ENCODE peak calls at places on chromosomes 5 and 9, in ten cellular contexts. One of them, this sample, is unnamed.

GRCh38 chr5:77993799-77994318 is 217.7 kb upstream of the TBCA start:
- DNase-seq in HCT116: no peak
- DNase-seq in heart right ventricle: no peak
- DNase-seq in left ventricle myocardium inferior: no peak
- DNase-seq in mammary epithelial cell: no peak
- DNase-seq in cardiac muscle cell: no peak
- DNase-seq in neuronal stem cell: no peak
- DNase-seq in GM23338: peak; percentile 31
- DNase-seq in breast epithelium: no peak
- DNase-seq in PC-3: no peak
- DNase-seq in this sample: peak; percentile 73

GRCh38 chr5:124330595-124330994 is 415.8 kb downstream of the ZNF608 start:
- DNase-seq in HCT116: no peak
- DNase-seq in heart right ventricle: no peak
- DNase-seq in left ventricle myocardium inferior: no peak
- DNase-seq in mammary epithelial cell: peak; percentile 42
- DNase-seq in cardiac muscle cell: no peak
- DNase-seq in neuronal stem cell: no peak
- DNase-seq in GM23338: no peak
- DNase-seq in breast epithelium: no peak
- DNase-seq in PC-3: peak; percentile 58
- DNase-seq in this sample: no peak

GRCh38 chr9:107249131-107249533 is 33.9 kb upstream of the RAD23B start:
- DNase-seq in HCT116: no peak
- DNase-seq in heart right ventricle: no peak
- DNase-seq in left ventricle myocardium inferior: no peak
- DNase-seq in mammary epithelial cell: peak; percentile 68
- DNase-seq in cardiac muscle cell: no peak
- DNase-seq in neuronal stem cell: no peak
- DNase-seq in GM23338: peak; percentile 61
- DNase-seq in breast epithelium: no peak
- DNase-seq in PC-3: peak; percentile 69
- DNase-seq in this sample: no peak

GRCh38 chr5:132473019-132473531 is 17.5 kb downstream of the IRF1 start:
- DNase-seq in HCT116: no peak
- DNase-seq in heart right ventricle: no peak
- DNase-seq in left ventricle myocardium inferior: peak; percentile 14
- DNase-seq in mammary epithelial cell: no peak
- DNase-seq in cardiac muscle cell: no peak
- DNase-seq in neuronal stem cell: no peak
- DNase-seq in GM23338: no peak
- DNase-seq in breast epithelium: no peak
- DNase-seq in PC-3: no peak
- DNase-seq in this sample: no peak

GRCh38 chr5:42666821-42667325 is 89.7 kb upstream of the CCDC152 start:
- DNase-seq in HCT116: no peak
- DNase-seq in heart right ventricle: no peak
- DNase-seq in left ventricle myocardium inferior: no peak
- DNase-seq in mammary epithelial cell: no peak
- DNase-seq in cardiac muscle cell: no peak
- DNase-seq in neuronal stem cell: no peak
- DNase-seq in GM23338: no peak
- DNase-seq in breast epithelium: no peak
- DNase-seq in PC-3: no peak
- DNase-seq in this sample: no peak

GRCh38 chr5:135952683-135953082 is 2.1 kb downstream of the LECT2 start:
- DNase-seq in HCT116: no peak
- DNase-seq in heart right ventricle: no peak
- DNase-seq in left ventricle myocardium inferior: no peak
- DNase-seq in mammary epithelial cell: no peak
- DNase-seq in cardiac muscle cell: no peak
- DNase-seq in neuronal stem cell: no peak
- DNase-seq in GM23338: no peak
- DNase-seq in breast epithelium: no peak
- DNase-seq in PC-3: no peak
- DNase-seq in this sample: no peak

GRCh38 chr5:59770953-59771352 is 122.6 kb downstream of the PDE4D start:
- DNase-seq in HCT116: no peak
- DNase-seq in heart right ventricle: no peak
- DNase-seq in left ventricle myocardium inferior: no peak
- DNase-seq in mammary epithelial cell: no peak
- DNase-seq in cardiac muscle cell: no peak
- DNase-seq in neuronal stem cell: no peak
- DNase-seq in GM23338: no peak
- DNase-seq in breast epithelium: no peak
- DNase-seq in PC-3: no peak
- DNase-seq in this sample: no peak

GRCh38 chr9:116288658-116289057 is 135.1 kb downstream of the PAPPA start:
- DNase-seq in HCT116: no peak
- DNase-seq in heart right ventricle: no peak
- DNase-seq in left ventricle myocardium inferior: no peak
- DNase-seq in mammary epithelial cell: peak; percentile 96
- DNase-seq in cardiac muscle cell: no peak
- DNase-seq in neuronal stem cell: no peak
- DNase-seq in GM23338: no peak
- DNase-seq in breast epithelium: no peak
- DNase-seq in PC-3: peak; percentile 87
- DNase-seq in this sample: no peak

GRCh38 chr9:101018391-101018990 is 10.0 kb upstream of the PLPPR1 start:
- DNase-seq in HCT116: no peak
- DNase-seq in heart right ventricle: no peak
- DNase-seq in left ventricle myocardium inferior: no peak
- DNase-seq in mammary epithelial cell: no peak
- DNase-seq in cardiac muscle cell: no peak
- DNase-seq in neuronal stem cell: no peak
- DNase-seq in GM23338: no peak
- DNase-seq in breast epithelium: no peak
- DNase-seq in PC-3: no peak
- DNase-seq in this sample: no peak

DNA sequence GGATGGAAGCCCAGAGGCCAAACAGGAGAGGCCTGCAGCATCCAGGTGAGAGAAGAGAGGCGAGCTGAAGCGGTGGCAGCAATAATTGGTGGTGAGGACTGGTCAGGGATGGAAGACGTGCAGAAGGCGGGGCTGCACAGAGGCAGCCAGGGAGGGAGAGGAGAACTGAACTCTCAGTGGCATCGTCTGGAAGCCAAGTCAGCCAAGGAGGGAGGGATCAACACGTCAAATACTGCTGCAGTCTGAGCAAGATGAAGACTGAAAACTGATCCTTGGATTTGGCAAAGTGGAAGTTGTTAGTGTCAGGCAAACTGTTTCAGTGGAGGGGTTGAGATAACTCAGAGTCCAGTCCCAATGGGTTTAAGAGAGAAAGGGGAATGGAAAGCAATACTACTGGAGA is 145.4 kb downstream of the CDK5RAP2 start:
- DNase-seq in HCT116: no peak
- DNase-seq in heart right ventricle: peak; percentile 37
- DNase-seq in left ventricle myocardium inferior: peak; percentile 38
- DNase-seq in mammary epithelial cell: no peak
- DNase-seq in cardiac muscle cell: peak; percentile 12
- DNase-seq in neuronal stem cell: no peak
- DNase-seq in GM23338: no peak
- DNase-seq in breast epithelium: no peak
- DNase-seq in PC-3: no peak
- DNase-seq in this sample: no peak
- H3K27ac ChIP-seq in HCT116: no peak overlapping the region
- H3K27ac ChIP-seq in heart right ventricle: no peak overlapping the region
- H3K27ac ChIP-seq in left ventricle myocardium inferior: peak overlapping the region; percentile 6
- H3K27ac ChIP-seq in mammary epithelial cell: no peak overlapping the region
- H3K27ac ChIP-seq in cardiac muscle cell: no peak overlapping the region
- H3K27ac ChIP-seq in neuronal stem cell: no peak overlapping the region
- H3K27ac ChIP-seq in GM23338: no peak overlapping the region
- H3K27ac ChIP-seq in breast epithelium: no peak overlapping the region
- H3K27ac ChIP-seq in PC-3: no peak overlapping the region
- H3K27ac ChIP-seq in this sample: no peak overlapping the region

GRCh38 chr5:36079200-36079761 is 12.6 kb upstream of the UGT3A2 start:
- DNase-seq in HCT116: peak; percentile 61
- DNase-seq in heart right ventricle: no peak
- DNase-seq in left ventricle myocardium inferior: no peak
- DNase-seq in mammary epithelial cell: peak; percentile 58
- DNase-seq in cardiac muscle cell: peak; percentile 65
- DNase-seq in neuronal stem cell: peak; percentile 33
- DNase-seq in GM23338: peak; percentile 92
- DNase-seq in breast epithelium: no peak
- DNase-seq in PC-3: peak; percentile 82
- DNase-seq in this sample: no peak

GRCh38 chr5:36078430-36078829 is 11.7 kb upstream of the UGT3A2 start:
- DNase-seq in HCT116: no peak
- DNase-seq in heart right ventricle: no peak
- DNase-seq in left ventricle myocardium inferior: no peak
- DNase-seq in mammary epithelial cell: no peak
- DNase-seq in cardiac muscle cell: no peak
- DNase-seq in neuronal stem cell: no peak
- DNase-seq in GM23338: peak; percentile 10
- DNase-seq in breast epithelium: no peak
- DNase-seq in PC-3: no peak
- DNase-seq in this sample: no peak

GRCh38 chr5:36070687-36071571 is 4.2 kb upstream of the UGT3A2 start:
- DNase-seq in HCT116: no peak
- DNase-seq in heart right ventricle: no peak
- DNase-seq in left ventricle myocardium inferior: no peak
- DNase-seq in mammary epithelial cell: no peak
- DNase-seq in cardiac muscle cell: no peak
- DNase-seq in neuronal stem cell: no peak
- DNase-seq in GM23338: no peak
- DNase-seq in breast epithelium: no peak
- DNase-seq in PC-3: no peak
- DNase-seq in this sample: no peak

GRCh38 chr5:36068751-36069281 is 2.1 kb upstream of the UGT3A2 start:
- DNase-seq in HCT116: no peak
- DNase-seq in heart right ventricle: no peak
- DNase-seq in left ventricle myocardium inferior: no peak
- DNase-seq in mammary epithelial cell: no peak
- DNase-seq in cardiac muscle cell: no peak
- DNase-seq in neuronal stem cell: no peak
- DNase-seq in GM23338: no peak
- DNase-seq in breast epithelium: no peak
- DNase-seq in PC-3: no peak
- DNase-seq in this sample: no peak

GRCh38 chr5:36073595-36074216 is 7.0 kb upstream of the UGT3A2 start:
- DNase-seq in HCT116: peak; percentile 22
- DNase-seq in heart right ventricle: no peak
- DNase-seq in left ventricle myocardium inferior: no peak
- DNase-seq in mammary epithelial cell: no peak
- DNase-seq in cardiac muscle cell: peak; percentile 41
- DNase-seq in neuronal stem cell: no peak
- DNase-seq in GM23338: peak; percentile 84
- DNase-seq in breast epithelium: no peak
- DNase-seq in PC-3: peak; percentile 39
- DNase-seq in this sample: no peak
- H3K27ac ChIP-seq in HCT116: no peak overlapping the region
- H3K27ac ChIP-seq in heart right ventricle: no peak overlapping the region
- H3K27ac ChIP-seq in left ventricle myocardium inferior: no peak overlapping the region
- H3K27ac ChIP-seq in mammary epithelial cell: no peak overlapping the region
- H3K27ac ChIP-seq in cardiac muscle cell: no peak overlapping the region
- H3K27ac ChIP-seq in neuronal stem cell: no peak overlapping the region
- H3K27ac ChIP-seq in GM23338: no peak overlapping the region
- H3K27ac ChIP-seq in breast epithelium: no peak overlapping the region
- H3K27ac ChIP-seq in PC-3: no peak overlapping the region
- H3K27ac ChIP-seq in this sample: no peak overlapping the region

GRCh38 chr5:159057426-159057825 is 42.3 kb downstream of the EBF1 start:
- DNase-seq in HCT116: no peak
- DNase-seq in heart right ventricle: no peak
- DNase-seq in left ventricle myocardium inferior: no peak
- DNase-seq in mammary epithelial cell: no peak
- DNase-seq in cardiac muscle cell: no peak
- DNase-seq in neuronal stem cell: no peak
- DNase-seq in GM23338: no peak
- DNase-seq in breast epithelium: no peak
- DNase-seq in PC-3: no peak
- DNase-seq in this sample: no peak

GRCh38 chr5:159058928-159059636 is 40.6 kb downstream of the EBF1 start:
- DNase-seq in HCT116: no peak
- DNase-seq in heart right ventricle: no peak
- DNase-seq in left ventricle myocardium inferior: no peak
- DNase-seq in mammary epithelial cell: no peak
- DNase-seq in cardiac muscle cell: no peak
- DNase-seq in neuronal stem cell: no peak
- DNase-seq in GM23338: no peak
- DNase-seq in breast epithelium: no peak
- DNase-seq in PC-3: no peak
- DNase-seq in this sample: no peak

GRCh38 chr5:159061834-159062530 is 37.7 kb downstream of the EBF1 start:
- DNase-seq in HCT116: no peak
- DNase-seq in heart right ventricle: no peak
- DNase-seq in left ventricle myocardium inferior: no peak
- DNase-seq in mammary epithelial cell: no peak
- DNase-seq in cardiac muscle cell: no peak
- DNase-seq in neuronal stem cell: peak; percentile 88
- DNase-seq in GM23338: peak; percentile 65
- DNase-seq in breast epithelium: no peak
- DNase-seq in PC-3: no peak
- DNase-seq in this sample: peak; percentile 33

GRCh38 chr5:159059722-159060121 is 40.0 kb downstream of the EBF1 start:
- DNase-seq in HCT116: no peak
- DNase-seq in heart right ventricle: no peak
- DNase-seq in left ventricle myocardium inferior: no peak
- DNase-seq in mammary epithelial cell: no peak
- DNase-seq in cardiac muscle cell: no peak
- DNase-seq in neuronal stem cell: no peak
- DNase-seq in GM23338: no peak
- DNase-seq in breast epithelium: no peak
- DNase-seq in PC-3: no peak
- DNase-seq in this sample: no peak

DNA sequence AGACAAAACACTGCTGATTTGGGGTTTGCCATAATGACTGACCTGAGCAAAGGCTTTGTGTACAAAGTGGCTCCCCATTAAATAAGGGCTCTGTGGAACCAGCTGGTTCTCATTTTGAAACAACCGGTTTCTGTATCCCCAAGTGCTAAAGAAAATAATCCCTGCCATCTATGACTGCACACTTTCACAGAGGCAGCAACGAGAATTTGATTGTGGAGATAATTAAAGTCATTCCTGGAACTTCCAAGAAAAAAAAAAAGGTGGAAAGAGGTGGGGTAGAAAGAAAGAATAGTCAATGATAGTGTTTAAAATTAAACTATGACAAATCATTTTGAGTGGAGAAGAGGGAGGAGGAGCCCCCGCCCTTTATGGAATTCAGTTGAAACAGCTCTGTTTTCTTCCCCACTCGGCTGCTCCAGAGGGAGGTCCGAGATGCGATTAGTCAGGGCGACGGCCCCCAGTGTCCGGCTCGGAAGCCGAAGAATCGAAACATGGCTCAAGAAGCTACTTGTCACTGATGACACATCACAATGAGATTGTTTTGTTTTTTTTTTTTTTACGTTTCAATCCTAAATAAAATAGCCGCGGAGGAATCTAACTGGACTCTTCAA is 38.4 kb downstream of the EBF1 start:
- DNase-seq in HCT116: no peak
- DNase-seq in heart right ventricle: peak; percentile 52
- DNase-seq in left ventricle myocardium inferior: peak; percentile 66
- DNase-seq in mammary epithelial cell: no peak
- DNase-seq in cardiac muscle cell: no peak
- DNase-seq in neuronal stem cell: peak; percentile 57
- DNase-seq in GM23338: no peak
- DNase-seq in breast epithelium: no peak
- DNase-seq in PC-3: no peak
- DNase-seq in this sample: no peak
- H3K27ac ChIP-seq in HCT116: no peak overlapping the region
- H3K27ac ChIP-seq in heart right ventricle: peak overlapping the region; percentile 46
- H3K27ac ChIP-seq in left ventricle myocardium inferior: peak overlapping the region; percentile 83
- H3K27ac ChIP-seq in mammary epithelial cell: no peak overlapping the region
- H3K27ac ChIP-seq in cardiac muscle cell: no peak overlapping the region
- H3K27ac ChIP-seq in neuronal stem cell: peak overlapping the region; percentile 31
- H3K27ac ChIP-seq in GM23338: no peak overlapping the region
- H3K27ac ChIP-seq in breast epithelium: peak overlapping the region; percentile 80
- H3K27ac ChIP-seq in PC-3: no peak overlapping the region
- H3K27ac ChIP-seq in this sample: no peak overlapping the region

GRCh38 chr5:169791251-169791650 is 154.2 kb downstream of the DOCK2 start:
- DNase-seq in HCT116: no peak
- DNase-seq in heart right ventricle: no peak
- DNase-seq in left ventricle myocardium inferior: no peak
- DNase-seq in mammary epithelial cell: no peak
- DNase-seq in cardiac muscle cell: no peak
- DNase-seq in neuronal stem cell: no peak
- DNase-seq in GM23338: no peak
- DNase-seq in breast epithelium: no peak
- DNase-seq in PC-3: no peak
- DNase-seq in this sample: no peak
- H3K27ac ChIP-seq in HCT116: no peak overlapping the region
- H3K27ac ChIP-seq in heart right ventricle: no peak overlapping the region
- H3K27ac ChIP-seq in left ventricle myocardium inferior: no peak overlapping the region
- H3K27ac ChIP-seq in mammary epithelial cell: no peak overlapping the region
- H3K27ac ChIP-seq in cardiac muscle cell: no peak overlapping the region
- H3K27ac ChIP-seq in neuronal stem cell: no peak overlapping the region
- H3K27ac ChIP-seq in GM23338: no peak overlapping the region
- H3K27ac ChIP-seq in breast epithelium: no peak overlapping the region
- H3K27ac ChIP-seq in PC-3: no peak overlapping the region
- H3K27ac ChIP-seq in this sample: no peak overlapping the region

This sample was measured in substantia nigra.